ENCODE peak calls at places on chromosomes 4 and X, in six cellular contexts. D is AG04450, Z is cardiac muscle cell, W is uterus, C is K562, L is ascending aorta. Y is an unnamed sample. For H3K27me3, the result is how much of the 10 kb centered on the place peaks cover.

GRCh38 chr4:184259866-184260265 is 42.2 kb upstream of the ENPP6 start:
- DNase-seq in D (no peak), Z (no peak), C (no peak), W (no peak), L (no peak), Y (no peak)

GRCh38 chr4:48226199-48226598 is 43.4 kb downstream of the TEC start:
- DNase-seq in L (no peak), W (no peak), C (no peak), D (no peak), Z (no peak), Y (no peak)

GRCh38 chr4:42845586-42845985 is 46.9 kb upstream of the GRXCR1 start:
- DNase-seq in C (no peak), W (no peak), D (no peak), L (no peak), Z (no peak), Y (no peak)

GRCh38 chrX:136529795-136530194 is 2.2 kb upstream of the VGLL1 start:
- DNase-seq in L (no peak), Z (no peak), W (no peak), D (no peak), C (peak), Y (no peak)

GRCh38 chr4:56434599-56435000 is 815 bp downstream of the PPAT start:
- DNase-seq in L (no peak), C (no peak), D (no peak), Z (peak), W (no peak), Y (no peak)

GRCh38 chr4:100240008-100240407 is 49.7 kb upstream of the DDIT4L start:
- DNase-seq in Z (peak), L (no peak), D (no peak), C (no peak), W (no peak), Y (no peak)

GRCh38 chr4:106325800-106326199 is 9.4 kb downstream of the AIMP1 start:
- DNase-seq in C (no peak), D (no peak), W (no peak), Z (no peak), L (no peak), Y (no peak)

GRCh38 chr4:48778431-48779094 is 1.5 kb downstream of the FRYL start:
- DNase-seq in D (no peak), C (peak), W (no peak), Z (peak), L (no peak), Y (no peak)

GRCh38 chr4:108950158-108950915 is 187.5 kb upstream of the ETNPPL start:
- DNase-seq in W (no peak), C (peak), Z (peak), D (no peak), L (no peak), Y (no peak)

GRCh38 chr4:101528526-101528925 is 181.2 kb upstream of the PPP3CA start:
- DNase-seq in W (no peak), C (no peak), Z (peak), D (no peak), L (no peak), Y (peak)

GRCh38 chr4:177005801-177006230 is 213.1 kb upstream of the VEGFC start:
- DNase-seq in D (peak), Z (peak), C (no peak), L (no peak), W (no peak), Y (no peak)

GRCh38 chr4:43781125-43781524 is 667.5 kb downstream of the KCTD8 start:
- DNase-seq in C (no peak), Z (no peak), W (no peak), L (no peak), D (no peak), Y (no peak)

GRCh38 chr4:184400891-184401290 is 73.5 kb downstream of the IRF2 start:
- DNase-seq in Z (no peak), W (no peak), C (no peak), D (no peak), L (no peak), Y (no peak)

GRCh38 chr4:155960522-155960921 is 6.9 kb upstream of the CTSO start:
- DNase-seq in C (no peak), L (no peak), D (no peak), W (no peak), Z (peak), Y (no peak)

GRCh38 chr4:181219783-181220416 is 1023.3 kb upstream of the TENM3 start:
- DNase-seq in C (no peak), Z (no peak), D (no peak), W (no peak), L (no peak), Y (no peak)

GRCh38 chr4:94766856-94767255 is 9.1 kb downstream of the BMPR1B start:
- DNase-seq in Z (no peak), C (no peak), W (no peak), L (no peak), D (no peak), Y (no peak)

GRCh38 chr4:153374471-153374870 is 30.0 kb downstream of the MND1 start:
- DNase-seq in Z (peak), L (no peak), C (no peak), W (no peak), D (no peak), Y (no peak)

GRCh38 chr4:130336585-130337217 is 1240.7 kb downstream of the C4orf33 start:
- DNase-seq in Z (peak), L (no peak), C (no peak), D (no peak), W (no peak), Y (peak)

GRCh38 chr4:102625232-102625930 is 124.2 kb downstream of the NFKB1 start:
- DNase-seq in C (no peak), L (no peak), W (peak), Z (peak), D (no peak), Y (peak)

GRCh38 chrX:103538728-103539127 is 19.4 kb upstream of the RAB40A start:
- DNase-seq in D (no peak), C (no peak), W (peak), L (no peak), Z (peak), Y (no peak)

GRCh38 chrX:68753218-68753617 is 75.6 kb upstream of the EFNB1 start:
- DNase-seq in C (no peak), D (no peak), W (no peak), Z (no peak), L (no peak), Y (no peak)

GRCh38 chr4:138494931-138495330 is 252.8 kb upstream of the SLC7A11 start:
- DNase-seq in L (no peak), Z (peak), D (no peak), C (no peak), W (no peak), Y (peak)

GRCh38 chr4:95415346-95415771 is 133.4 kb downstream of the UNC5C start:
- DNase-seq in L (no peak), Z (peak), C (no peak), W (no peak), D (no peak), Y (no peak)

DNA sequence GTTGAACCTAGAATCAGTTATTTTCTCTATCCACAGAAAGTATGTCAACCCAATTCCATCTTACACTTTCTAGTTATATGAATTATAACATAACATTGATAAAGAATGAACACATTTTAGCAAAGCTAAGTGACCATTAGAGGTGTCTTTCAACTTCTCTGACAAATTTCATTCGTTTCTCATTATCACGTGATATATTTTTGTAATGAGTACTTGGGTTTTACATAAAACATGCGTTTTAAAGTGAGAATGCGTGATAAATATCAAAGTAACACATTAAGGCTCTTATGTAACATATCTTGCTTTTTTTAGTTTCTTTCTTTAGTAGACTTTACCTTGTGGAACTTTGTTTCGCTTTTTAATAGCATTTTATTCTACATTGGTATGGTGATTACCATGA is 1715.1 kb upstream of the IGFBP7 start:
- DNase-seq in D (no peak), Z (no peak), L (no peak), W (no peak), C (no peak), Y (no peak)
- H3K4me3 ChIP-seq in D (no peak), Z (no peak), L (no peak), W (no peak), C (no peak), Y (no peak)

GRCh38 chr4:147511005-147511660 is 30.2 kb downstream of the EDNRA start:
- DNase-seq in D (no peak), C (no peak), L (no peak), W (no peak), Z (no peak), Y (no peak)

GRCh38 chr4:147513051-147513450 is 32.2 kb downstream of the EDNRA start:
- DNase-seq in C (no peak), Z (no peak), D (no peak), W (no peak), L (no peak), Y (no peak)

GRCh38 chr4:147515220-147515936 is 34.5 kb downstream of the EDNRA start:
- DNase-seq in Z (no peak), C (no peak), D (no peak), L (no peak), W (no peak), Y (no peak)

GRCh38 chr4:147516133-147516532 is 35.2 kb downstream of the EDNRA start:
- DNase-seq in W (no peak), L (no peak), Z (no peak), C (no peak), D (no peak), Y (no peak)

DNA sequence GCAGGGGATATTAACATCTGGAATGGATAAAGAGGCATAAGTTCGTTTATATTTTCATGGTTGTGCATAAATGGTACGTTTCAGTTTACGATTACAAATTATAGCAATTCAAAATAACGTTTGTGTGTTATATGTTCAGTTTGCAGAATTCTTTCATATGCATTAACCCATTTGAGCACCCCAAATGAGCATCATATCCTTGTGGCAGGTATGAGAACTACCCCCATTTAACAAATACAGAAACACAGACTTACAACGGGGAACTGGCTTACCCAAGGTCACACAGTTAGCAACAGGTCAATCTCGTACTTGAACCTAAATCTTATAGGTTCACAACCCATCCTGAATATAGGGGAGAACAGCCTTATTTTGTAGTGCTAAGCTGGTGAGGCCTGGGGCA is 33.1 kb downstream of the EDNRA start:
- DNase-seq in C (peak), D (no peak), L (no peak), W (no peak), Z (no peak), Y (no peak)
- TF ChIP-seq CTCF in C (no peak), D (no peak), L (no peak), W (no peak), Z (peak), Y (no peak)

DNA sequence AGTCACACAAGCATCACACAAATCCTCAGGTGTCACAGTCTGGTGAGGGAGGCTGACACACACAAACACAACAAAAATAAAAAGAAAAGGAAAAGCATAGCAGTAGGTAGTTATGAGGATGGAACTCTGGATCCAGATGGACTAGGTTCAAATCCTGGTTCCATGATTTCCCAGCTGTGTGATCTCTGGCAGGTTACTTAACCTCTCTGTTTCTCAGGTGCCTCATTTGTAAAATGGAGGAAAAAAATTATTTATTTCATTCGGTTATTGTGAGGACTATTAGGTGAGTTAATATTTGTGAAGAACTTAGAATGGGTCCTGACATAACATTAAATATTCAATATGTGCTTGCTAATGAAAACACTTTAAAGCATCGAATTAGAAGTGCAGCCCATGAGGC is 19.8 kb downstream of the GAGE1 start:
- DNase-seq in D (no peak), C (no peak), W (no peak), L (no peak), Z (no peak), Y (no peak)
- H3K27me3 ChIP-seq in D (under half), C (under half), W (under half), L (under half), Z (under half), Y (under half)

GRCh38 chr4:158622251-158622650 is 49.4 kb downstream of the C4orf46 start:
- DNase-seq in L (no peak), C (no peak), Z (no peak), W (no peak), D (no peak), Y (no peak)

GRCh38 chr4:158624889-158625478 is 46.7 kb downstream of the C4orf46 start:
- DNase-seq in C (peak), D (peak), Z (peak), L (no peak), W (peak), Y (peak)

GRCh38 chr4:158630893-158631292 is 40.8 kb downstream of the C4orf46 start:
- DNase-seq in C (no peak), D (no peak), L (no peak), Z (peak), W (no peak), Y (no peak)

GRCh38 chr4:158621729-158622128 is 50.0 kb downstream of the C4orf46 start:
- DNase-seq in Z (no peak), C (no peak), L (no peak), W (no peak), D (no peak), Y (no peak)

GRCh38 chr4:158625544-158625943 is 46.1 kb downstream of the C4orf46 start:
- DNase-seq in Z (no peak), L (no peak), W (no peak), D (no peak), C (no peak), Y (no peak)
- H3K4me3 ChIP-seq in Z (no peak), L (peak), W (no peak), D (no peak), C (no peak), Y (no peak)

GRCh38 chr4:3765271-3766206 is 646 bp upstream of the ADRA2C start:
- DNase-seq in L (peak), W (peak), Z (peak), C (peak), D (no peak), Y (no peak)
- TF ChIP-seq CTCF in L (peak), W (peak), Z (no peak), C (peak), D (no peak), Y (no peak)

Y was measured in Caco-2.